ENCODE peak calls at places on chromosomes 7 and 10, in eight cellular contexts. L, V, O, Y, J, K, P and Z are unnamed samples.

GRCh38 chr10:52213511-52213831 is 100.6 kb upstream of the DKK1 start:
- DNase-seq in L (peak), V (no peak), O (peak), Y (peak), J (no peak), K (no peak), P (peak), Z (no peak)

GRCh38 chr10:114345701-114346100 is 58.6 kb downstream of the AFAP1L2 start:
- DNase-seq in L (no peak), V (no peak), O (no peak), Y (no peak), J (no peak), K (no peak), P (no peak), Z (no peak)

GRCh38 chr10:90872648-90873020 is 860 bp downstream of the RPP30 start:
- DNase-seq in L (no peak), V (no peak), O (no peak), Y (no peak), J (no peak), K (peak), P (no peak), Z (no peak)

GRCh38 chr7:29469984-29470557 is 93.6 kb upstream of the PRR15 start:
- DNase-seq in L (no peak), V (no peak), O (no peak), Y (no peak), J (no peak), K (no peak), P (no peak), Z (no peak)

GRCh38 chr7:64888901-64889685 is 14.0 kb upstream of the ZNF273 start:
- DNase-seq in L (peak), V (no peak), O (no peak), Y (no peak), J (no peak), K (no peak), P (peak), Z (no peak)

GRCh38 chr10:79942261-79943185 is 6.4 kb downstream of the SFTPD start:
- DNase-seq in L (no peak), V (no peak), O (no peak), Y (no peak), J (no peak), K (no peak), P (no peak), Z (no peak)

GRCh38 chr10:10794056-10794455 is 223.6 kb upstream of the CELF2 start:
- DNase-seq in L (no peak), V (no peak), O (no peak), Y (no peak), J (no peak), K (no peak), P (no peak), Z (no peak)

GRCh38 chr7:38673795-38674194 is 42.6 kb upstream of the AMPH start:
- DNase-seq in L (peak), V (peak), O (no peak), Y (peak), J (peak), K (no peak), P (no peak), Z (no peak)

GRCh38 chr10:125102821-125103220 is 57.5 kb downstream of the CTBP2 start:
- DNase-seq in L (no peak), V (no peak), O (no peak), Y (no peak), J (no peak), K (no peak), P (no peak), Z (no peak)

GRCh38 chr10:107031981-107032699 is 132.4 kb downstream of the SORCS1 start:
- DNase-seq in L (no peak), V (no peak), O (no peak), Y (no peak), J (peak), K (no peak), P (no peak), Z (no peak)

GRCh38 chr7:154929006-154929726 is 73.8 kb downstream of the PAXIP1 start:
- DNase-seq in L (peak), V (peak), O (peak), Y (no peak), J (no peak), K (peak), P (no peak), Z (no peak)